ENCODE peak calls at places on chromosomes 1 and 21, in nine cellular contexts. One of them, this sample, is unnamed.

GRCh38 chr1:212587304-212588136 is 21.0 kb upstream of the ATF3 start:
- DNase-seq in activated T-helper 1 cell treated with anti-CD3 and anti-CD28 coated beads, Interleukin-2, amount 50 U/mL, for 16 hours: no peak
- DNase-seq in fibroblast of mammary gland: peak
- DNase-seq in stimulated activated CD4-positive, alpha-beta T cell treated with anti-CD3 and anti-CD28 coated beads, Interleukin-4, amount 100 ng/mL, for 24 hours: no peak
- DNase-seq in NCI-H2081: no peak
- DNase-seq in cardiac muscle cell: peak
- DNase-seq in activated CD4-positive, alpha-beta T cell treated with anti-CD3 and anti-CD28 coated beads, Interleukin-2, amount 50 U/mL, for 1 hour: no peak
- DNase-seq in NCI-H1930: no peak
- DNase-seq in naive thymus-derived CD8-positive, alpha-beta T cell: no peak
- DNase-seq in this sample: no peak

GRCh38 chr1:68758666-68759209 is 261.9 kb upstream of the DEPDC1 start:
- DNase-seq in naive thymus-derived CD8-positive, alpha-beta T cell: no peak
- DNase-seq in activated CD4-positive, alpha-beta T cell treated with anti-CD3 and anti-CD28 coated beads, Interleukin-2, amount 50 U/mL, for 1 hour: no peak
- DNase-seq in fibroblast of mammary gland: no peak
- DNase-seq in stimulated activated CD4-positive, alpha-beta T cell treated with anti-CD3 and anti-CD28 coated beads, Interleukin-4, amount 100 ng/mL, for 24 hours: no peak
- DNase-seq in cardiac muscle cell: no peak
- DNase-seq in NCI-H1930: no peak
- DNase-seq in activated T-helper 1 cell treated with anti-CD3 and anti-CD28 coated beads, Interleukin-2, amount 50 U/mL, for 16 hours: no peak
- DNase-seq in NCI-H2081: no peak
- DNase-seq in this sample: no peak

GRCh38 chr1:225425211-225425786 is 2.5 kb downstream of the LBR start:
- DNase-seq in activated CD4-positive, alpha-beta T cell treated with anti-CD3 and anti-CD28 coated beads, Interleukin-2, amount 50 U/mL, for 1 hour: no peak
- DNase-seq in fibroblast of mammary gland: peak
- DNase-seq in NCI-H2081: no peak
- DNase-seq in naive thymus-derived CD8-positive, alpha-beta T cell: no peak
- DNase-seq in NCI-H1930: no peak
- DNase-seq in stimulated activated CD4-positive, alpha-beta T cell treated with anti-CD3 and anti-CD28 coated beads, Interleukin-4, amount 100 ng/mL, for 24 hours: no peak
- DNase-seq in activated T-helper 1 cell treated with anti-CD3 and anti-CD28 coated beads, Interleukin-2, amount 50 U/mL, for 16 hours: no peak
- DNase-seq in cardiac muscle cell: peak
- DNase-seq in this sample: no peak

GRCh38 chr1:125065092-125065820 is 3880.5 kb downstream of the SRGAP2C start:
- DNase-seq in NCI-H1930: no peak
- DNase-seq in naive thymus-derived CD8-positive, alpha-beta T cell: no peak
- DNase-seq in fibroblast of mammary gland: no peak
- DNase-seq in NCI-H2081: no peak
- DNase-seq in stimulated activated CD4-positive, alpha-beta T cell treated with anti-CD3 and anti-CD28 coated beads, Interleukin-4, amount 100 ng/mL, for 24 hours: no peak
- DNase-seq in activated CD4-positive, alpha-beta T cell treated with anti-CD3 and anti-CD28 coated beads, Interleukin-2, amount 50 U/mL, for 1 hour: no peak
- DNase-seq in activated T-helper 1 cell treated with anti-CD3 and anti-CD28 coated beads, Interleukin-2, amount 50 U/mL, for 16 hours: no peak
- DNase-seq in cardiac muscle cell: no peak
- DNase-seq in this sample: no peak

GRCh38 chr1:221292652-221293051 is 413.4 kb downstream of the HLX start:
- DNase-seq in activated T-helper 1 cell treated with anti-CD3 and anti-CD28 coated beads, Interleukin-2, amount 50 U/mL, for 16 hours: no peak
- DNase-seq in NCI-H2081: no peak
- DNase-seq in stimulated activated CD4-positive, alpha-beta T cell treated with anti-CD3 and anti-CD28 coated beads, Interleukin-4, amount 100 ng/mL, for 24 hours: no peak
- DNase-seq in cardiac muscle cell: no peak
- DNase-seq in naive thymus-derived CD8-positive, alpha-beta T cell: no peak
- DNase-seq in NCI-H1930: no peak
- DNase-seq in fibroblast of mammary gland: no peak
- DNase-seq in activated CD4-positive, alpha-beta T cell treated with anti-CD3 and anti-CD28 coated beads, Interleukin-2, amount 50 U/mL, for 1 hour: no peak
- DNase-seq in this sample: no peak

GRCh38 chr1:185343306-185343705 is 26.3 kb upstream of the IVNS1ABP start:
- DNase-seq in stimulated activated CD4-positive, alpha-beta T cell treated with anti-CD3 and anti-CD28 coated beads, Interleukin-4, amount 100 ng/mL, for 24 hours: no peak
- DNase-seq in cardiac muscle cell: no peak
- DNase-seq in activated CD4-positive, alpha-beta T cell treated with anti-CD3 and anti-CD28 coated beads, Interleukin-2, amount 50 U/mL, for 1 hour: no peak
- DNase-seq in NCI-H2081: no peak
- DNase-seq in NCI-H1930: no peak
- DNase-seq in naive thymus-derived CD8-positive, alpha-beta T cell: no peak
- DNase-seq in fibroblast of mammary gland: no peak
- DNase-seq in activated T-helper 1 cell treated with anti-CD3 and anti-CD28 coated beads, Interleukin-2, amount 50 U/mL, for 16 hours: no peak
- DNase-seq in this sample: peak

GRCh38 chr1:228004331-228004871 is 2.4 kb upstream of the WNT3A start:
- DNase-seq in activated CD4-positive, alpha-beta T cell treated with anti-CD3 and anti-CD28 coated beads, Interleukin-2, amount 50 U/mL, for 1 hour: no peak
- DNase-seq in naive thymus-derived CD8-positive, alpha-beta T cell: no peak
- DNase-seq in stimulated activated CD4-positive, alpha-beta T cell treated with anti-CD3 and anti-CD28 coated beads, Interleukin-4, amount 100 ng/mL, for 24 hours: no peak
- DNase-seq in NCI-H2081: no peak
- DNase-seq in NCI-H1930: no peak
- DNase-seq in activated T-helper 1 cell treated with anti-CD3 and anti-CD28 coated beads, Interleukin-2, amount 50 U/mL, for 16 hours: no peak
- DNase-seq in cardiac muscle cell: peak
- DNase-seq in fibroblast of mammary gland: peak
- DNase-seq in this sample: no peak

GRCh38 chr21:34027727-34028461 is 45.5 kb upstream of the MRPS6 start:
- DNase-seq in stimulated activated CD4-positive, alpha-beta T cell treated with anti-CD3 and anti-CD28 coated beads, Interleukin-4, amount 100 ng/mL, for 24 hours: no peak
- DNase-seq in activated CD4-positive, alpha-beta T cell treated with anti-CD3 and anti-CD28 coated beads, Interleukin-2, amount 50 U/mL, for 1 hour: no peak
- DNase-seq in cardiac muscle cell: no peak
- DNase-seq in fibroblast of mammary gland: no peak
- DNase-seq in NCI-H2081: no peak
- DNase-seq in naive thymus-derived CD8-positive, alpha-beta T cell: no peak
- DNase-seq in NCI-H1930: no peak
- DNase-seq in activated T-helper 1 cell treated with anti-CD3 and anti-CD28 coated beads, Interleukin-2, amount 50 U/mL, for 16 hours: no peak
- DNase-seq in this sample: no peak

GRCh38 chr1:219518906-219519248 is 94.0 kb downstream of the ZC3H11B start:
- DNase-seq in cardiac muscle cell: no peak
- DNase-seq in activated CD4-positive, alpha-beta T cell treated with anti-CD3 and anti-CD28 coated beads, Interleukin-2, amount 50 U/mL, for 1 hour: no peak
- DNase-seq in NCI-H1930: no peak
- DNase-seq in fibroblast of mammary gland: no peak
- DNase-seq in NCI-H2081: no peak
- DNase-seq in naive thymus-derived CD8-positive, alpha-beta T cell: no peak
- DNase-seq in activated T-helper 1 cell treated with anti-CD3 and anti-CD28 coated beads, Interleukin-2, amount 50 U/mL, for 16 hours: no peak
- DNase-seq in stimulated activated CD4-positive, alpha-beta T cell treated with anti-CD3 and anti-CD28 coated beads, Interleukin-4, amount 100 ng/mL, for 24 hours: no peak
- DNase-seq in this sample: no peak

GRCh38 chr1:100387644-100388350 is 35.5 kb downstream of the CDC14A start:
- DNase-seq in naive thymus-derived CD8-positive, alpha-beta T cell: no peak
- DNase-seq in fibroblast of mammary gland: peak
- DNase-seq in NCI-H1930: peak
- DNase-seq in NCI-H2081: no peak
- DNase-seq in stimulated activated CD4-positive, alpha-beta T cell treated with anti-CD3 and anti-CD28 coated beads, Interleukin-4, amount 100 ng/mL, for 24 hours: no peak
- DNase-seq in activated T-helper 1 cell treated with anti-CD3 and anti-CD28 coated beads, Interleukin-2, amount 50 U/mL, for 16 hours: no peak
- DNase-seq in activated CD4-positive, alpha-beta T cell treated with anti-CD3 and anti-CD28 coated beads, Interleukin-2, amount 50 U/mL, for 1 hour: no peak
- DNase-seq in cardiac muscle cell: peak
- DNase-seq in this sample: no peak

GRCh38 chr1:215992620-215993019 is 425.5 kb downstream of the KCTD3 start:
- DNase-seq in NCI-H2081: peak
- DNase-seq in activated CD4-positive, alpha-beta T cell treated with anti-CD3 and anti-CD28 coated beads, Interleukin-2, amount 50 U/mL, for 1 hour: no peak
- DNase-seq in fibroblast of mammary gland: peak
- DNase-seq in cardiac muscle cell: peak
- DNase-seq in naive thymus-derived CD8-positive, alpha-beta T cell: no peak
- DNase-seq in activated T-helper 1 cell treated with anti-CD3 and anti-CD28 coated beads, Interleukin-2, amount 50 U/mL, for 16 hours: no peak
- DNase-seq in stimulated activated CD4-positive, alpha-beta T cell treated with anti-CD3 and anti-CD28 coated beads, Interleukin-4, amount 100 ng/mL, for 24 hours: no peak
- DNase-seq in NCI-H1930: no peak
- DNase-seq in this sample: peak

This sample was measured in globus pallidus.